ENCODE peak calls at places on chromosomes 12 and 14, in five cellular contexts. L, X, H, T and I are unnamed samples.

GRCh38 chr12:67919406-67919805 is 69.8 kb upstream of the IFNG-AS1 start:
- DNase-seq in T (peak), X (peak), H (peak), L (no peak), I (no peak)

GRCh38 chr12:130686511-130686981 is 29.6 kb downstream of the RIMBP2 start:
- DNase-seq in H (no peak), L (no peak), X (no peak), T (no peak), I (no peak)

GRCh38 chr12:12333980-12334709 is 15.9 kb downstream of the MANSC1 start:
- DNase-seq in H (peak), L (peak), T (peak), X (peak), I (no peak)

GRCh38 chr12:120412421-120412820 is 25.5 kb upstream of the COX6A1 start:
- DNase-seq in T (no peak), H (no peak), L (no peak), X (no peak), I (no peak)

GRCh38 chr12:8087666-8088065 is 5.6 kb downstream of the NECAP1 start:
- DNase-seq in H (peak), T (no peak), X (no peak), L (no peak), I (no peak)

GRCh38 chr12:122243965-122244364 is 18.1 kb upstream of the DIABLO start:
- DNase-seq in H (no peak), L (no peak), T (no peak), X (no peak), I (no peak)

GRCh38 chr14:100375963-100376735 is 53.0 kb downstream of the SLC25A47 start:
- DNase-seq in H (peak), X (peak), T (peak), L (peak), I (peak)

GRCh38 chr12:48235796-48236333 is 32.8 kb upstream of the OR10AD1 start:
- DNase-seq in H (no peak), T (no peak), L (no peak), X (no peak), I (no peak)

GRCh38 chr12:21818627-21819026 is 44.1 kb upstream of the KCNJ8 start:
- DNase-seq in L (no peak), X (peak), H (peak), T (peak), I (peak)

GRCh38 chr12:12913626-12914388 is 22.4 kb downstream of the GPRC5A start:
- DNase-seq in L (no peak), X (no peak), H (no peak), T (no peak), I (no peak)

GRCh38 chr14:96126339-96126770 is 78.3 kb upstream of the BDKRB2 start:
- DNase-seq in X (no peak), T (peak), H (peak), L (no peak), I (no peak)

GRCh38 chr14:80974338-80975078 is 19.1 kb downstream of the TSHR start:
- DNase-seq in X (peak), T (peak), H (peak), L (no peak), I (no peak)

GRCh38 chr12:49367381-49368239 is at the start of gene SPATS2:
- DNase-seq in T (peak), X (no peak), H (peak), L (peak), I (no peak)

GRCh38 chr12:6606331-6607131 is 648 bp downstream of the CHD4 start:
- DNase-seq in T (peak), L (peak), H (peak), X (peak), I (no peak)

GRCh38 chr12:5718073-5718472 is 227.0 kb downstream of the ANO2 start:
- DNase-seq in T (no peak), H (no peak), X (no peak), L (no peak), I (no peak)

GRCh38 chr12:14129601-14130178 is 148.3 kb upstream of the GRIN2B start:
- DNase-seq in X (no peak), H (no peak), L (no peak), T (no peak), I (no peak)

GRCh38 chr12:67981236-67982164 is 7.7 kb upstream of the IFNG-AS1 start:
- DNase-seq in L (no peak), H (peak), X (peak), T (peak), I (peak)

GRCh38 chr12:15963271-15963670 is 52.1 kb downstream of the DERA start:
- DNase-seq in X (peak), H (no peak), L (no peak), T (peak), I (no peak)

GRCh38 chr12:48969847-48970701 is 1.5 kb downstream of the WNT10B start:
- DNase-seq in L (no peak), H (no peak), T (peak), X (no peak), I (no peak)

GRCh38 chr12:39378346-39378745 is 64.6 kb downstream of the KIF21A start:
- DNase-seq in X (no peak), L (no peak), T (no peak), H (no peak), I (no peak)

GRCh38 chr14:94392510-94392935 is 4.1 kb upstream of the SERPINA1 start:
- DNase-seq in T (no peak), L (peak), H (peak), X (peak), I (no peak)

GRCh38 chr14:58774531-58774930 is 136.8 kb downstream of the DACT1 start:
- DNase-seq in H (no peak), X (no peak), T (no peak), L (no peak), I (no peak)

GRCh38 chr12:126627596-126627995 is 1562.4 kb downstream of the AACS start:
- DNase-seq in T (no peak), H (no peak), X (no peak), L (no peak), I (no peak)

GRCh38 chr14:72616294-72616693 is 277.6 kb downstream of the DPF3 start:
- DNase-seq in H (peak), X (peak), T (peak), L (no peak), I (peak)

GRCh38 chr14:68076451-68076850 is 256.9 kb downstream of the RAD51B start:
- DNase-seq in H (peak), L (no peak), X (peak), T (peak), I (no peak)

GRCh38 chr14:32109676-32110075 is 32.6 kb downstream of the ARHGAP5 start:
- DNase-seq in T (peak), X (peak), L (no peak), H (peak), I (no peak)

GRCh38 chr12:75722714-75723200 is 211.3 kb upstream of the KRR1 start:
- DNase-seq in T (peak), L (peak), H (peak), X (peak), I (peak)

GRCh38 chr14:103067231-103067954 is 10.0 kb upstream of the CDC42BPB start:
- DNase-seq in X (no peak), L (no peak), T (peak), H (peak), I (peak)

GRCh38 chr14:30874120-30874998 is at the start of gene COCH:
- DNase-seq in H (no peak), L (peak), T (peak), X (no peak), I (no peak)

GRCh38 chr12:73158341-73158740 is 886.2 kb downstream of the TRHDE start:
- DNase-seq in L (no peak), X (no peak), T (no peak), H (no peak), I (no peak)

GRCh38 chr12:31959701-31960391 is 631 bp downstream of the RESF1 start:
- DNase-seq in L (peak), T (peak), H (peak), X (peak), I (peak)
- TF ChIP-seq CTCF in L (peak), T (peak), H (peak), X (no peak), I (peak)

GRCh38 chr14:66272221-66272620 is 213.9 kb upstream of the CCDC196 start:
- DNase-seq in X (no peak), L (no peak), H (no peak), T (no peak), I (no peak)
- TF ChIP-seq CTCF in X (no peak), L (no peak), H (no peak), T (no peak), I (no peak)

GRCh38 chr14:27608377-27608776 is 1010.5 kb upstream of the NOVA1 start:
- DNase-seq in T (no peak), L (no peak), X (no peak), H (no peak), I (no peak)
- TF ChIP-seq CTCF in T (no peak), L (no peak), X (peak), H (no peak), I (no peak)

GRCh38 chr12:26152507-26153102 is 27.8 kb upstream of the BHLHE41 start:
- DNase-seq in X (no peak), H (no peak), T (no peak), L (no peak), I (no peak)

GRCh38 chr12:26156201-26156871 is 31.5 kb upstream of the BHLHE41 start:
- DNase-seq in X (no peak), H (no peak), T (no peak), L (no peak), I (no peak)

GRCh38 chr12:26150737-26151450 is 26.1 kb upstream of the BHLHE41 start:
- DNase-seq in L (peak), X (peak), T (peak), H (peak), I (peak)

GRCh38 chr12:26156996-26157395 is 32.2 kb upstream of the BHLHE41 start:
- DNase-seq in H (no peak), L (no peak), X (no peak), T (no peak), I (no peak)

DNA sequence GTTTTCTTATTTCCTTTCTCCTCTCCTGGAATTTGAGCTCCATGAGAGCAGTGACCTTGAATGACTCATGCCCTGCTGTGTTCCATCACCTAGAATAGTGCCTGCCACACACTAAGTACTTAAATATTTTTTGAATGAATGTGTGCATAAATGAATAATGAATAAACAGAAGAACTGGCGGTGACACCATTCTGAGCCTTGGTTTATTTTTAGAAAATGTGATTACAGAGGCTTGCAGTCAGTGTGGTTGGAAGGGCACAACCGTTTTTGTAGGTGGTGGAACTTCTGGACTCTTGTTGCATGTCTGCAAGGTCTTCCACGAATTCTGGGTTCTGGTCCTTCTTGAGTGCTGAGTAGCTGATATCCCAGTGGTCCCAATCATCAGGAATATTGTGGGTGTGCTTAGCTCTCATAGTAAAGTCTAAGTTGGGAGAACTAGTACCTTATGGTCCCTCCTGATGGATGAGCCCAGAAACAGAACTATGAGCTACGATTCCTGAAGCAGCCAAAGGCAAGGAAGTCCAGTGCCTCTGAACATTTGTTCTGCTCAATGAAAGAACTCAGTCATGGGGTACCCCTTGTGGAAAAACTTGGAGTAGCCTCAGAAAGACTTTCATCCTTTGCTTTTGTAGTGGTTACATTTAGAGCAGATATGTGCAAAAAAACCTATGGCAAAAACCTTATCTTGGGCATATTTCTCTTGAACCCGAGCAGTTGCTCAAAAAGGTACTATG is 28.8 kb upstream of the BHLHE41 start:
- DNase-seq in X (peak), L (peak), H (peak), T (peak), I (peak)
- TF ChIP-seq CTCF in X (peak), L (peak), H (peak), T (peak), I (peak)

GRCh38 chr12:83016226-83016835 is 329.6 kb downstream of the TMTC2 start:
- DNase-seq in X (peak), L (peak), H (peak), T (peak), I (peak)
- TF ChIP-seq CTCF in X (no peak), L (no peak), H (no peak), T (no peak), I (no peak)